ENCODE peak calls at places on chromosomes 13 and 19, in six cellular contexts. U, V, Q, G, E and D are unnamed samples.

GRCh38 chr19:4449022-4449825 is 8.4 kb downstream of the UBXN6 start:
- DNase-seq in U (no peak), V (no peak), Q (peak), G (peak), E (no peak), D (peak)

GRCh38 chr13:98839826-98840769 is 87.6 kb upstream of the SLC15A1 start:
- DNase-seq in U (peak), V (peak), Q (peak), G (peak), E (no peak), D (peak)

GRCh38 chr19:8259922-8260247 is 48.3 kb downstream of the CD320 start:
- DNase-seq in U (no peak), V (no peak), Q (peak), G (no peak), E (no peak), D (peak)

GRCh38 chr19:30567535-30568232 is 195.5 kb downstream of the ZNF536 start:
- DNase-seq in U (no peak), V (no peak), Q (no peak), G (no peak), E (no peak), D (no peak)

GRCh38 chr13:30079501-30079900 is 227.8 kb downstream of the KATNAL1 start:
- DNase-seq in U (no peak), V (no peak), Q (no peak), G (no peak), E (no peak), D (no peak)

GRCh38 chr13:45468676-45469075 is 3.9 kb downstream of the COG3 start:
- DNase-seq in U (no peak), V (no peak), Q (no peak), G (no peak), E (no peak), D (no peak)

GRCh38 chr13:84903391-84903790 is 895.8 kb downstream of the SLITRK6 start:
- DNase-seq in U (no peak), V (no peak), Q (no peak), G (no peak), E (no peak), D (no peak)

GRCh38 chr19:28582344-28582743 is 630.6 kb downstream of the UQCRFS1 start:
- DNase-seq in U (no peak), V (no peak), Q (no peak), G (no peak), E (no peak), D (no peak)

GRCh38 chr19:23481043-23481442 is 85.8 kb upstream of the ZNF91 start:
- DNase-seq in U (no peak), V (no peak), Q (no peak), G (no peak), E (no peak), D (no peak)

GRCh38 chr19:39408392-39409206 is 2.0 kb downstream of the ZFP36 start:
- DNase-seq in U (peak), V (no peak), Q (no peak), G (no peak), E (no peak), D (peak)

DNA sequence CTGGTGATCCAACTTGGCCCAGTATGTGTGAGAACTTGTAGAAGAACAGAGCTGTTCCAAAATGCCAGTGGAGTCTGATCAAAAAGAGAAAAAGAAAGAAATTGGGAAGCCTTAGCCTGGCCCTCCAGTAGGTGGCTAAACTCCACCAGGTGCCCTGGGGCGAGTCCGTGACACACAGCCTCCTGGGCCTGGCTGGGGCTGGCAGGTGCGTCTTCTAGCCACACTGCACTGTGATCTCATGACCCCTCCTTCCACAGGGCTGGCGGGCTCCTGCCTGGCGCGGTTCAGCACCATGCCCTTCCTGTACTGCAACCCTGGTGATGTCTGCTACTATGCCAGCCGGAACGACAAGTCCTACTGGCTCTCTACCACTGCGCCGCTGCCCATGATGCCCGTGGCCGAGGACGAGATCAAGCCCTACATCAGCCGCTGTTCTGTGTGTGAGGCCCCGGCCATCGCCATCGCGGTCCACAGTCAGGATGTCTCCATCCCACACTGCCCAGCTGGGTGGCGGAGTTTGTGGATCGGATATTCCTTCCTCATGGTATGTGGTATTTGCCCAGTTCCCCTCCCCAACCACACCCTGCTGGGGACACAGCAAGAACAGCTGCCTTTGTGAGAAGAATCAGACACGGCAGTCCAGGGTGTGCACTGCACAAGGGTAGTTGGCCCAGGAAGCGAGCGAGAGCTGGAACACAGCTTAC is 53.7 kb downstream of the RAB20 start:
- DNase-seq in U (no peak), V (peak), Q (no peak), G (peak), E (no peak), D (peak)
- H3K4me3 ChIP-seq in U (no peak), V (no peak), Q (no peak), G (no peak), E (no peak), D (no peak)

DNA sequence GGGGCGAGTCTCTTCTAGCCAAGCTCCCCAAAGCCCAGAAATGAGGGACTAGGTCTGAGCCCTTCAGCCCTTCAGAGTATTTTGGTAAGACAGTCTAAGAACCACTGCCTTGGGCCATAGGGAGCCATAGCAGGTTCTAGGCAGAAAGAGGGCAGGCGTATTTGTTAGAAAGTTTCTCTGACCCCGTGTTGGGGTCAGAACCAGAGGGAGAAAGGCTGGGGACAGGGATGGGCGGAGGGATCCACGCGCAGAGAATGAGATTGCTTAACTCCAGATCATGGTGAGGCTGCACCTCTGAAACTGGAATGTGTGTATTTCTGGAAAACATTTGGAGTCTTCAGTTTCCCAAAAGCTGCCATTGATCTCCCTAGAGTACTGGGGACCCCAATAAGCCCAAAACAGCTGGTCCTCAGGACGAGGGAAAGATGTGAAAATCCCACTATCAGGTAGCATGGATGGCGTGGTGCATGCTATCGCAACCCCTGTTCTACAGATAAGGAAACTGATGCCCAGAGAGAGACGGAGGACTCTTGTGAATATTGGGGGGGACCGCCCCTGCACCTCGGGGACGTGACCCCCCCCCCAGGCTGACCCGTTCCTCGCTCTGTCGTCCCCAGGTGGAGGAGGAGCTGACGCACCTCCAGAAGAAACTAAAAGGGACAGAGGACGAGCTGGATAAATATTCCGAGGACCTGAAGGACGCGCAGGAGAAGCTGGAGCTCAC is 703 bp upstream of the TPM4 start:
- DNase-seq in U (no peak), V (no peak), Q (no peak), G (peak), E (no peak), D (no peak)
- TF ChIP-seq POLR2A in U (no peak), V (no peak), Q (no peak), G (no peak), E (no peak), D (no peak)

DNA sequence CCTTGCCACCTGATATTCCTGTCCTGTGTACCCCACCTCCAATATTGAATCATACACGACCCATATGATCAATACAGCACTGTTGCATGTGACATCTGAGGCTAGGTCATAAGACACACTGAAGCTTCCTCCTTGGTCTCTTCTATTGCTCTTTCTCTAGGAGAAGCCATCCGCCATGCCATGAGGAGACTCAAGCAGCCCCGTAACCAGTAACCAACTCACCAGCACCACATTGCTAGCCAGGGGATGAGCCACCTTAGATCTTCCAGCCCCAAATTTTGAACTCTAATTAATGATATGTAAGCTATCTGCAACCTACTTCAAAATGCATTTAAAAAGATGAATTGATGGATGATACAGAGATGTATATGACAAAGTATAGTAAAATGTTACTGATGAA is 28.6 kb downstream of the ZNF557 start:
- DNase-seq in U (no peak), V (no peak), Q (no peak), G (no peak), E (no peak), D (no peak)
- H3K4me3 ChIP-seq in U (no peak), V (peak), Q (peak), G (peak), E (no peak), D (no peak)

GRCh38 chr13:91347996-91348905 is 764 bp downstream of the MIR17HG start:
- DNase-seq in U (peak), V (peak), Q (peak), G (peak), E (no peak), D (peak)
- TF ChIP-seq POLR2A in U (no peak), V (no peak), Q (no peak), G (peak), E (no peak), D (no peak)

GRCh38 chr13:80180745-80181144 is 160.2 kb downstream of the SPRY2 start:
- DNase-seq in U (no peak), V (no peak), Q (no peak), G (no peak), E (no peak), D (no peak)
- H3K4me3 ChIP-seq in U (no peak), V (no peak), Q (no peak), G (no peak), E (no peak), D (no peak)

DNA sequence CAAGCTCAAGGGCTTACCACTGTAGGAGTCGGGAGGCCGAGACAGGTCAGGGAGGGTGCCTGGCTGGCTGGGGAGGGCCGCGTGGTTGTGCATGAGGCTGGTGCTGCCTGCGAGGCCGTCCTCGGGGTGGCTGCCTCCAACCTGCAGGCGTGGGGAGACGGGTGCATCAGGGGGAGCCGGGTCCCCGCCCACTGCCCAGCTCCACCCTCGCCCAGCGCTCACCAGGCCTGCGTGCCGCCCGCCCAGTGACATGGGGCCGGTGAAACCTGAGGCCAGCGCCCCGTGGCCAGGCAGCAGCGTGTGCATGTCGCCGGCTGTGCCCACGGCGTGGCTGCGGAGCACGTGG is 13.8 kb upstream of the UQCR11 start:
- DNase-seq in U (no peak), V (no peak), Q (no peak), G (no peak), E (no peak), D (no peak)
- TF ChIP-seq POLR2A in U (no peak), V (no peak), Q (no peak), G (no peak), E (no peak), D (no peak)

DNA sequence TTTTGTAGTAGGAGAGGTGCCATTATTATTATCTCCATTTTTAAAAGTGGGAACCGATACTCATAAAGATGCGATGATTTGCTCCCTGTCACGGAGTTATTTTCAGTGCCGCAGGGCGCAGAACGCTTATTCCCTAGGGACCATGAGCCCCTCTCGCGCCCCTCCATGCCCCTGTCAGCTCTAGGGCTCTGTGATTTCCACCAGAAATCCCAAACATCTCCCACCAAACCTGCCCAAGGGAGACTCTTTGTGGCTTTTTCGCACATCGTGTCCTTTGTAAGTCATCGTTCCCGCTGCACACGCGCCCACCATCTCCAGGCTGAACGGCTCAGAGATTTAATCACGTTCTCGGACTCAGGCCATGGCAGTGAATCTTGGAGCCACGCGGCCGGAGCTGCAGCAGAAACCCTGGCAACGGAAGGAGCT is 105.1 kb downstream of the DNAJC15 start:
- DNase-seq in U (no peak), V (no peak), Q (no peak), G (no peak), E (no peak), D (no peak)
- H3K4me3 ChIP-seq in U (no peak), V (no peak), Q (no peak), G (no peak), E (no peak), D (no peak)

DNA sequence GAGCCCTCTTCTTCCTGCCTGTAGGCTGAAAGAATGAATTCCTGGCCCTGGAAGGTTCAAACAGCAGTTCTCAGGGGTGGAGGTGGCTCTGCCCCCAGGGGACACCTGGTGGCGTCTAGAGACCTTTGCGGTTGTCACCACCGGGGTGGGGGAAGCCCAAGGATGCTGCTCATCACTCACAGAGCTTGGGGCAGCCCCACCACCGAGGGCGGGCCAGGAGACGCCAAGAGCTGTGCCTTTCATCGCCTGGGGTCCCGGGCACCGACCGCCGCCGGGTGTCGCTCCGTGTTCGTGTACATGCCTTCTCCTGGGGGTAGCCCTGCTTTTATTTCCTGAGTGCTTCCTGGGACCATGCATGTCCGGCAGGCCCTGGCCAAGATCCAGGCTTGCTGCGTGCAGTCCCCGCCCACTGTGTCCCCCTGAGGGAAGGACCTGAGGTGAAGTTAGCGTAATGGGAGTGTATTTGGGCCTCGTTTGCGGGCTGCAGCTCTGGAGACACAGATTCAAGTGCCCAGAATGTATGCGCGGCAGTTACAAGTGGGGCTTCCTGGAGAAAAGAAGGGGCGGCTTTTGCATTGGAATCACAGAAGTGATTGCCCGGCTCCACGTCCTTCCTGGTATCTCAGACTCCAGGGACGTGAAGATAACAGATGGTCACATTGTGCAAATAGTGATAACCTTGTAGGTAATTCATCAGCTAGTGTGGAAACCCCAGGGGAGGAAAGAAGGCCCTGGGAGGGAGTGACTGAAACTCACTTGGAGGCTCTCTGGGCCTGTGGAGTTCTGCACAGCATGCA is 7.8 kb downstream of the DOT1L start:
- DNase-seq in U (no peak), V (peak), Q (peak), G (peak), E (no peak), D (peak)
- TF ChIP-seq POLR2A in U (no peak), V (no peak), Q (no peak), G (no peak), E (no peak), D (no peak)